ENCODE peak calls at places on chromosomes 12 and 14, in four cellular contexts. M is HCT116, T is HepG2, W is K562. F is an unnamed sample.
A peak's percentile ranks its signal among the peaks of the same experiment; 100 is the strongest.

GRCh38 chr12:65966852-65967593 is 142.7 kb downstream of the HMGA2 start:
- DNase-seq in M (no peak), W (no peak), T (no peak), F (no peak)

GRCh38 chr12:126204326-126204725 is 1139.1 kb downstream of the AACS start:
- DNase-seq in W (no peak), M (no peak), T (no peak), F (no peak)

GRCh38 chr14:94000986-94001385 is 3.9 kb downstream of the CCDC197 start:
- DNase-seq in M (no peak), T (no peak), W (no peak), F (no peak)

GRCh38 chr12:119682635-119683340 is 14.9 kb downstream of the PRKAB1 start:
- DNase-seq in T (no peak), M (no peak), W (no peak), F (no peak)

GRCh38 chr14:93042968-93043940 is 72.5 kb downstream of the ITPK1 start:
- DNase-seq in W (no peak), M (peak; percentile 89), T (peak; percentile 90), F (no peak)

GRCh38 chr14:71662291-71662790 is 269.9 kb upstream of the RGS6 start:
- DNase-seq in W (no peak), M (no peak), T (no peak), F (no peak)

GRCh38 chr12:48025281-48025680 is 21.0 kb upstream of the COL2A1 start:
- DNase-seq in T (no peak), W (no peak), M (no peak), F (no peak)

GRCh38 chr12:52434096-52434733 is at the start of gene KRT75:
- DNase-seq in T (no peak), W (no peak), M (no peak), F (peak; percentile 65)

GRCh38 chr14:92613008-92613658 is 99.6 kb downstream of the RIN3 start:
- DNase-seq in W (peak; percentile 32), M (no peak), T (peak; percentile 20), F (no peak)

GRCh38 chr14:92565040-92565717 is 51.6 kb downstream of the RIN3 start:
- DNase-seq in W (no peak), M (no peak), T (no peak), F (no peak)

GRCh38 chr12:80849367-80849766 is 88.4 kb downstream of the LIN7A start:
- DNase-seq in T (no peak), W (no peak), M (no peak), F (no peak)

GRCh38 chr12:68673788-68674187 is 13.0 kb upstream of the NUP107 start:
- DNase-seq in T (no peak), W (peak; percentile 8), M (no peak), F (no peak)

GRCh38 chr12:10102322-10102721 is 3.5 kb upstream of the CLEC1A start:
- DNase-seq in W (no peak), T (no peak), M (no peak), F (no peak)

GRCh38 chr12:3125674-3126073 is 48.5 kb downstream of the TSPAN9 start:
- DNase-seq in M (no peak), W (no peak), T (no peak), F (no peak)

GRCh38 chr14:75430106-75430505 is 2.3 kb downstream of the JDP2 start:
- DNase-seq in W (no peak), T (no peak), M (no peak), F (no peak)

GRCh38 chr12:79725987-79726386 is 35.2 kb upstream of the PAWR start:
- DNase-seq in T (no peak), M (no peak), W (no peak), F (no peak)

GRCh38 chr14:36605506-36605857 is 23.1 kb upstream of the NKX2-8 start:
- DNase-seq in M (no peak), T (peak; percentile 33), W (no peak), F (no peak)

GRCh38 chr14:103329421-103330347 is 4.4 kb upstream of the EIF5 start:
- DNase-seq in T (peak; percentile 64), W (peak; percentile 20), M (no peak), F (no peak)

GRCh38 chr12:8819676-8819980 is 2.8 kb upstream of the A2ML1 start:
- DNase-seq in W (peak; percentile 30), M (no peak), T (no peak), F (no peak)

GRCh38 chr12:130070017-130070653 is 92.1 kb upstream of the FZD10 start:
- DNase-seq in W (peak; percentile 66), T (no peak), M (no peak), F (no peak)

GRCh38 chr12:125544979-125545378 is 479.7 kb downstream of the AACS start:
- DNase-seq in M (no peak), T (no peak), W (no peak), F (no peak)

DNA sequence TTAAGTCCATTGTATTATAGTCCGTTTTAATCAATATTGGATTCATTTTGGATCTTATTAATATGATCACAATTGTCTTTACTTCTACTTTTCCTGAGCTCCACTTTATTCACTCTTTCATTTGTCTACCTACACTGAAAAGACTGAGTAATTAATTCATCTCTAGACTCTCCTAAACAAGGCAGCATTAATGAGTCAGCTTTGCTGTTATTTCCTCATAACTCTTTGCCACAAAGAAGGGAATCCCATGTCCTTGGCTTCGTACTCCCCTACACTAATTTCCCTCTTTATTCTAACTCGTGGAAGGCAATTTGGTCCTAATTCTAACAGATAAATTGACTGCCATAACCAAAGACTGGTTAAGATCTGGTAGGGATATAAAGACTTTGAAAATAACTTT is 91.9 kb downstream of the ARMH4 start:
- DNase-seq in W (no peak), M (no peak), T (no peak), F (no peak)
- TF ChIP-seq TCF7L2 in W (no peak), M (no peak), T (no peak), F (no peak)

GRCh38 chr14:67650161-67650560 is 24.3 kb downstream of the VTI1B start:
- DNase-seq in M (no peak), W (no peak), T (no peak), F (no peak)
- TF ChIP-seq TCF7L2 in M (no peak), W (no peak), T (no peak), F (no peak)

DNA sequence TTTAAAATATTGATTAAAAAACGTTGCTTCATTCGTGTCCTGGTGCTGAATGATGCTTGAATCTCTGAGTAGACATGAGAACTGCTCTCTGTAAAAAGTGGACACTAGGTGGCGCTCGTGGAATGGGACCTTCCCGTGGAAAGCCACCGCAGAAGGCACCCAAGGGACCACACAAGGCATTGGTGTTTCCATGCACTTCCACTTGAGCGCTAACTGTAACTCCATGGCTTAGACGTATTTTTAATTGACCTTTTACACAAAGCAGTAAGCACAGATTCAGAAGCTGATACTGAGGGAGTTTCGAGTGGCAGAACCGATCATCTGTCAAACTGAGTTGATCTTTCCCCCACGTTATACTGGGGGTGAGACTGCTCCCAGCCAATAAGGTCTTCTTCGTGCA is 135.3 kb downstream of the PRKCH start:
- DNase-seq in M (peak; percentile 44), T (peak; percentile 60), W (peak; percentile 68), F (no peak)
- TF ChIP-seq TCF7L2 in M (no peak), T (no peak), W (no peak), F (no peak)

GRCh38 chr14:96176275-96176674 is 28.4 kb upstream of the BDKRB2 start:
- DNase-seq in T (no peak), W (no peak), M (no peak), F (no peak)
- TF ChIP-seq TCF7L2 in T (no peak), W (no peak), M (no peak), F (no peak)

GRCh38 chr14:68817513-68818212 is 24.8 kb upstream of the ZFP36L1 start:
- DNase-seq in T (no peak), M (no peak), W (no peak), F (no peak)

GRCh38 chr14:68816183-68816942 is 23.5 kb upstream of the ZFP36L1 start:
- DNase-seq in W (peak; percentile 91), T (peak; percentile 63), M (no peak), F (no peak)

GRCh38 chr14:68816943-68817430 is 24.1 kb upstream of the ZFP36L1 start:
- DNase-seq in M (no peak), W (no peak), T (no peak), F (no peak)

GRCh38 chr14:68814376-68815287 is 21.8 kb upstream of the ZFP36L1 start:
- DNase-seq in W (peak; percentile 58), M (no peak), T (peak; percentile 74), F (no peak)

DNA sequence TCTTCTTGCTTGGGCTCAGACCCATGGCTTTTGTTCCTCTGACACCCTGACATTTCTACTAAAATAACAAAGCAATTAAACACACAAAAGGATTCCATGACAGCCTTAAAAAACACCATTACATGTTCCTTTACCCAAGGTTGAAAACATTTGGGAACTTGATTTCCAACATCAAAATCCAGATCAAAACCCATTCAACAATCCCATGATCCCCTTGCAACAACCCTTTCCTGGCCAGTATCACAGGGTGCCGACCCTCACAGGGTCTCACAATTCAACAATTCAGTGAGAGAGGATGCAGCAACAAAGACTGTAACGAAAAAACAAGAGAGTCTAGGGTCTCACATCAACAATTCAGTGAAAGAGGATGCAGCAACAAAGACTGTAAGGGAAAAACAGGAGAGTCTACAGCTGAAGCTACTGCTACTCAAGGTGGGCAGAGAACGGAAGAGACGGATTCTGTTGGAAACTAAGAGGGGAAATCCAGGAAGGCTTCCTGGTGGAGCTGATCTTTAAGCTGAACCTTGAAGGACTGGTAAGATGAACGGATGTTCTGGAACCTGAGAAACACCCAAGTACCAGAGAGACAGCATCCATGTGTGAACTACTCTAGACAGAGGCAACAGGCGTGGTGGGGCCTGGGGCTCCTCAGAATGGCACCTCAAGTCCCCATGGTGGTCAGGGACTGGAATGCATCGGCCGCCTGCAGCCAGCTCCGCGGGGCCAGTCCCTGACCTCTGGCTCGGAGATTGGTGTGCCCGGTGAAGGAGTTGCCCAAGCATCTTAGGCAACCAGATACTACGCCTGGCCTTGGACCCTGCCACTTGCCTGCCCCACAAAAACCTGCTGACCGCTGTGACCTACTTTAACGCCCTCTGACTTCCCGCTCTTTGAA is 22.7 kb upstream of the ZFP36L1 start:
- DNase-seq in W (no peak), T (no peak), M (no peak), F (no peak)
- TF ChIP-seq TCF7L2 in W (no peak), T (no peak), M (no peak), F (no peak)

DNA sequence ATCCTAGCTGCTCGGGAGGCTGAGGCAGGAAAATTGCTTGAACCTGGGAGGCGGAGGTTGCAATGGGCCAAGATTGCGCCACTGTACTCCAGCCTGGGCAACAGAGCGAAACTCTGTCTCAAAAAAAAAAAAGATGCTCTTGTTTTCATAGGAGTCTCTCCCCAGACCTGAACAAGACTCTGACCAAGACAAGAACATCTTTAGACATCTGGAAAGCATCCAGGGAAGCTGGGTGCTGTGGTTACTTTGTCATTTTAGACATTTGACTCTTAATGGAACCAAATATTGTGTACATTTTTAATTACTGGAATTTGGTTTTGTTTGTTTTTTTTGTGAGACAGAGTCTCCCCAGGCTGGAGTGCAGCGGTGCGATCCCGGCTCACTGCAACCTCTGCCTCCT is 21.1 kb upstream of the ATF1 start:
- DNase-seq in T (no peak), W (no peak), M (no peak), F (no peak)
- TF ChIP-seq TCF7L2 in T (no peak), W (no peak), M (no peak), F (no peak)